ENCODE peak calls at places on chromosomes 1 and 21, in five cellular contexts. G is ELF-1, K is WTC11, J is occipital lobe, H is Panc1. U is an unnamed sample.

GRCh38 chr1:46370214-46370633 is 23.9 kb upstream of the FAAH start:
- DNase-seq in H (no peak), J (no peak), K (no peak), G (no peak), U (no peak)

GRCh38 chr1:219298581-219299148 is 125.0 kb downstream of the LYPLAL1 start:
- DNase-seq in H (no peak), G (no peak), J (no peak), K (no peak), U (no peak)

GRCh38 chr1:213055087-213055591 is 4.1 kb downstream of the RPS6KC1 start:
- DNase-seq in J (no peak), K (no peak), H (no peak), G (no peak), U (no peak)

GRCh38 chr1:8571200-8571984 is 246.0 kb downstream of the RERE start:
- DNase-seq in H (no peak), G (no peak), K (no peak), J (no peak), U (peak)

GRCh38 chr1:165871311-165872067 is 44.1 kb downstream of the UCK2 start:
- DNase-seq in G (peak), K (peak), J (no peak), H (no peak), U (no peak)

GRCh38 chr1:205026181-205026580 is 16.8 kb upstream of the CNTN2 start:
- DNase-seq in H (no peak), K (no peak), G (peak), J (no peak), U (peak)

GRCh38 chr21:42463861-42464515 is 32.0 kb downstream of the RSPH1 start:
- DNase-seq in G (peak), J (no peak), K (peak), H (no peak), U (peak)

GRCh38 chr1:8727809-8728213 is 89.6 kb downstream of the RERE start:
- DNase-seq in G (no peak), J (no peak), K (no peak), H (no peak), U (peak)

GRCh38 chr1:15358565-15359133 is 51.0 kb upstream of the EFHD2 start:
- DNase-seq in J (no peak), G (no peak), K (no peak), H (no peak), U (no peak)

GRCh38 chr1:65850281-65850680 is 57.6 kb downstream of the PDE4B start:
- DNase-seq in K (no peak), H (no peak), J (no peak), G (no peak), U (no peak)

GRCh38 chr1:212650228-212650627 is 41.7 kb downstream of the ATF3 start:
- DNase-seq in K (no peak), G (no peak), J (no peak), H (no peak), U (no peak)

GRCh38 chr1:174991473-174991872 is 8.3 kb upstream of the CACYBP start:
- DNase-seq in J (no peak), K (no peak), G (no peak), H (no peak), U (no peak)

GRCh38 chr1:212108187-212108586 is 72.6 kb downstream of the DTL start:
- DNase-seq in G (no peak), J (no peak), K (no peak), H (no peak), U (no peak)